ENCODE peak calls at places on chromosomes 13 and 19, in seven cellular contexts. One of them, this sample, is unnamed. For H3K4me1, the result is how much of the 10 kb centered on the place peaks cover.

GRCh38 chr13:31890946-31891345 is 140.6 kb upstream of the FRY start:
- DNase-seq in A549: no peak
- DNase-seq in mammary epithelial cell: no peak
- DNase-seq in K562: no peak
- DNase-seq in heart left ventricle: no peak
- DNase-seq in pancreas: no peak
- DNase-seq in tibial artery: no peak
- DNase-seq in this sample: no peak

GRCh38 chr19:39082745-39083598 is 1.2 kb upstream of the ACP7 start:
- DNase-seq in A549: no peak
- DNase-seq in mammary epithelial cell: peak
- DNase-seq in K562: no peak
- DNase-seq in heart left ventricle: no peak
- DNase-seq in pancreas: no peak
- DNase-seq in tibial artery: no peak
- DNase-seq in this sample: no peak

GRCh38 chr19:31648347-31648746 is 299.1 kb upstream of the TSHZ3 start:
- DNase-seq in A549: no peak
- DNase-seq in mammary epithelial cell: peak
- DNase-seq in K562: no peak
- DNase-seq in heart left ventricle: no peak
- DNase-seq in pancreas: no peak
- DNase-seq in tibial artery: no peak
- DNase-seq in this sample: no peak

GRCh38 chr13:53028637-53029121 is at the start of gene OLFM4:
- DNase-seq in A549: no peak
- DNase-seq in mammary epithelial cell: no peak
- DNase-seq in K562: no peak
- DNase-seq in heart left ventricle: no peak
- DNase-seq in pancreas: peak
- DNase-seq in tibial artery: no peak
- DNase-seq in this sample: no peak

GRCh38 chr19:15200575-15201364 is at the start of gene NOTCH3:
- DNase-seq in A549: no peak
- DNase-seq in mammary epithelial cell: no peak
- DNase-seq in K562: peak
- DNase-seq in heart left ventricle: no peak
- DNase-seq in pancreas: peak
- DNase-seq in tibial artery: no peak
- DNase-seq in this sample: no peak

GRCh38 chr19:7312816-7313215 is 18.6 kb upstream of the INSR start:
- DNase-seq in A549: no peak
- DNase-seq in mammary epithelial cell: no peak
- DNase-seq in K562: no peak
- DNase-seq in heart left ventricle: no peak
- DNase-seq in pancreas: no peak
- DNase-seq in tibial artery: no peak
- DNase-seq in this sample: no peak

GRCh38 chr13:113026391-113026910 is 57.4 kb downstream of the MCF2L start:
- DNase-seq in A549: no peak
- DNase-seq in mammary epithelial cell: no peak
- DNase-seq in K562: no peak
- DNase-seq in heart left ventricle: no peak
- DNase-seq in pancreas: no peak
- DNase-seq in tibial artery: no peak
- DNase-seq in this sample: no peak

GRCh38 chr13:73535341-73535740 is 476.5 kb downstream of the KLF5 start:
- DNase-seq in A549: no peak
- DNase-seq in mammary epithelial cell: no peak
- DNase-seq in K562: no peak
- DNase-seq in heart left ventricle: no peak
- DNase-seq in pancreas: no peak
- DNase-seq in tibial artery: no peak
- DNase-seq in this sample: no peak

GRCh38 chr13:22077205-22077683 is 406.4 kb downstream of the FGF9 start:
- DNase-seq in A549: no peak
- DNase-seq in mammary epithelial cell: no peak
- DNase-seq in K562: no peak
- DNase-seq in heart left ventricle: no peak
- DNase-seq in pancreas: no peak
- DNase-seq in tibial artery: no peak
- DNase-seq in this sample: no peak

GRCh38 chr13:19818223-19818842 is 35.6 kb upstream of the PSPC1 start:
- DNase-seq in A549: peak
- DNase-seq in mammary epithelial cell: no peak
- DNase-seq in K562: peak
- DNase-seq in heart left ventricle: peak
- DNase-seq in pancreas: peak
- DNase-seq in tibial artery: no peak
- DNase-seq in this sample: no peak

GRCh38 chr13:32309812-32310706 is 5.1 kb downstream of the ZAR1L start:
- DNase-seq in A549: peak
- DNase-seq in mammary epithelial cell: peak
- DNase-seq in K562: peak
- DNase-seq in heart left ventricle: no peak
- DNase-seq in pancreas: peak
- DNase-seq in tibial artery: no peak
- DNase-seq in this sample: peak

GRCh38 chr19:10286803-10287737 is at the start of gene ICAM4:
- DNase-seq in A549: no peak
- DNase-seq in mammary epithelial cell: no peak
- DNase-seq in K562: peak
- DNase-seq in heart left ventricle: peak
- DNase-seq in pancreas: no peak
- DNase-seq in tibial artery: peak
- DNase-seq in this sample: peak

DNA sequence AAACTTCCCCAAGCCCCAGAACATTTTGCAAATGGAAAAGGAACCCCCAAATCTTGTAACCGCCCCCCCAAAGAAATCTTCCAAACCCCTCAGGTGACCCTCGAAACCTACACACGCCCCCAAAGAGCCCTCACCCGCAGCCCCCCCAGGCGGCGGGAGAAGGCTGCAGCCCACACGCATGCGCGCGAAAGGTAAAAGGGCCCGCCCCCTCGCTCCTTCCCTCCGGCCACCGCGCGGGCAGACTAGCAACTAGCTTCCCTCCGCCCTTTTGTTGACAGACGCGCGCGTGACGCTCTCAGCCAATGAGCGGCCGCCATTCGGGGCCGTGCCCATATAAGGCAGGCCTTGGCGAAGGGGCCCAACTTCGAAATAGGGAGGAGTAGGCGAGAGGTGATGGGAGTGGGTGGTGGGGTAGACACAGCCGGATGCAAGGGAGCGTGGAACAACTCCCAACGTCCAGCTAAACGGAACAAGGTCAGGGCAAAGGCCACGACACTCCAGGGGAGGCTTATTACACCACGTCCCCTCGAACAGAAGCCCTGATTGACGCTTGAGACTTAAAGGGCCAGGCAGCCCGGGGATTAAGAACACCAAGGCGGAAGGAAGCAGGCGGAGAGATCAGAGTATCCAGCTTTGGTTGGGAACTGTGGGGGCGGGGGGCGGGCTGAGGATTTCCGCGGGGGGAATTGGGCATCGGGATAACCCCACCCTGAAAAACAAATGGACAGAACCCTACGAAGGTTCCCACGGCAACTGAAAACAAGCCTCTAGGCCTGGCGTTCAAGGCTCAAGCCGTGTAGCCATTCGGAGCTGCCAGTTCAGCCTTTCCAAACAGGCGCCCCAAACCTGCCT is 13.3 kb downstream of the FBXO46 start:
- DNase-seq in A549: peak
- DNase-seq in mammary epithelial cell: peak
- DNase-seq in K562: peak
- DNase-seq in heart left ventricle: peak
- DNase-seq in pancreas: peak
- DNase-seq in tibial artery: peak
- DNase-seq in this sample: peak
- TF ChIP-seq CTCF in A549: no peak
- TF ChIP-seq CTCF in mammary epithelial cell: peak
- TF ChIP-seq CTCF in K562: peak
- TF ChIP-seq CTCF in heart left ventricle: peak
- TF ChIP-seq CTCF in pancreas: no peak
- TF ChIP-seq CTCF in tibial artery: peak
- TF ChIP-seq CTCF in this sample: peak

GRCh38 chr19:44857837-44858236 is 11.7 kb downstream of the NECTIN2 start:
- DNase-seq in A549: no peak
- DNase-seq in mammary epithelial cell: no peak
- DNase-seq in K562: no peak
- DNase-seq in heart left ventricle: peak
- DNase-seq in pancreas: no peak
- DNase-seq in tibial artery: no peak
- DNase-seq in this sample: no peak
- H3K4me1 ChIP-seq in A549: under half
- H3K4me1 ChIP-seq in mammary epithelial cell: under half
- H3K4me1 ChIP-seq in K562: under half
- H3K4me1 ChIP-seq in heart left ventricle: under half
- H3K4me1 ChIP-seq in pancreas: under half
- H3K4me1 ChIP-seq in tibial artery: under half
- H3K4me1 ChIP-seq in this sample: under half

DNA sequence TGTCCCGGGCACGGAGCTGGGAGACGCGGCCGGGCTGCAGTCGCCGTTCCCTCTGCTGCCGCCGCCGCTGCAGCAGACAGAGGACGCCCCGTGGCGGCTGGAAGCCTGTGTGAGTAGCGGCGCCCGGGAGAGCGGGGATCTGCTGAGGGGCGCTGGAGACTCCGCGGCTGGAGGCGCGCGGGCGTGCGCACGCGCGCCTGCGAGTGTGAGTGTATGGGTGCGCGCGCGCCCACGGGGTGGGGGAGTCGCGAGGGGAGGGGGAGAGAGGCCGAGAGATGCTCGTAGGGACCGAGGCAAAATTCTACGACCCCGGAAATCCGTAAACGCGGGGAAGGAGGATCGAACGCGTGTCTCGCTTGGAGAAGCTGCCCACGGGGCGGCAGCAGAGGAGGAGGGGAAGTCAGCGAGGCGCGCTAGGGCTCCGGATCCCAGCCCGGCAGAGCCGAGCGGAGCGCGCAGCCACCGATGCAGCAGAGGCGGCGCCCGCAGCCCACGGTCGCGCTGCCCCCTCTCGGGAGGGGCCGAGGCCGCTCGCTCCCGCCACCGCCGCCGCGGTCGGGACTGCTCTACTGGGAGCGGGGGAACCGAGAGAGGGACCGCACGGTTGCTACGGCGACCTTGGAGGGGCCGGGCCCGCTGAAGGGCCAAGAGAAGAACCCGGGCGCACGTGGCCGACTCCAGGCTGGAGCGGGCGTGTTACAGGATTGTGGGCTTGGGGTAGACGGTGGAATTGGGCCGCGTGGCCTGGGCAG is at the start of gene ENOX1:
- DNase-seq in A549: peak
- DNase-seq in mammary epithelial cell: peak
- DNase-seq in K562: no peak
- DNase-seq in heart left ventricle: peak
- DNase-seq in pancreas: peak
- DNase-seq in tibial artery: peak
- DNase-seq in this sample: peak
- TF ChIP-seq CTCF in A549: peak
- TF ChIP-seq CTCF in mammary epithelial cell: no peak
- TF ChIP-seq CTCF in K562: no peak
- TF ChIP-seq CTCF in heart left ventricle: peak
- TF ChIP-seq CTCF in pancreas: no peak
- TF ChIP-seq CTCF in tibial artery: no peak
- TF ChIP-seq CTCF in this sample: peak

GRCh38 chr19:55251296-55252081 is 7.3 kb downstream of the PPP6R1 start:
- DNase-seq in A549: no peak
- DNase-seq in mammary epithelial cell: no peak
- DNase-seq in K562: no peak
- DNase-seq in heart left ventricle: peak
- DNase-seq in pancreas: no peak
- DNase-seq in tibial artery: no peak
- DNase-seq in this sample: no peak

GRCh38 chr19:55254625-55254977 is 4.2 kb downstream of the PPP6R1 start:
- DNase-seq in A549: no peak
- DNase-seq in mammary epithelial cell: no peak
- DNase-seq in K562: no peak
- DNase-seq in heart left ventricle: no peak
- DNase-seq in pancreas: no peak
- DNase-seq in tibial artery: no peak
- DNase-seq in this sample: no peak

GRCh38 chr19:55253264-55253663 is 5.6 kb downstream of the PPP6R1 start:
- DNase-seq in A549: no peak
- DNase-seq in mammary epithelial cell: no peak
- DNase-seq in K562: no peak
- DNase-seq in heart left ventricle: no peak
- DNase-seq in pancreas: no peak
- DNase-seq in tibial artery: no peak
- DNase-seq in this sample: no peak

GRCh38 chr19:55253842-55254624 is 4.8 kb downstream of the PPP6R1 start:
- DNase-seq in A549: no peak
- DNase-seq in mammary epithelial cell: no peak
- DNase-seq in K562: no peak
- DNase-seq in heart left ventricle: no peak
- DNase-seq in pancreas: no peak
- DNase-seq in tibial artery: no peak
- DNase-seq in this sample: no peak

DNA sequence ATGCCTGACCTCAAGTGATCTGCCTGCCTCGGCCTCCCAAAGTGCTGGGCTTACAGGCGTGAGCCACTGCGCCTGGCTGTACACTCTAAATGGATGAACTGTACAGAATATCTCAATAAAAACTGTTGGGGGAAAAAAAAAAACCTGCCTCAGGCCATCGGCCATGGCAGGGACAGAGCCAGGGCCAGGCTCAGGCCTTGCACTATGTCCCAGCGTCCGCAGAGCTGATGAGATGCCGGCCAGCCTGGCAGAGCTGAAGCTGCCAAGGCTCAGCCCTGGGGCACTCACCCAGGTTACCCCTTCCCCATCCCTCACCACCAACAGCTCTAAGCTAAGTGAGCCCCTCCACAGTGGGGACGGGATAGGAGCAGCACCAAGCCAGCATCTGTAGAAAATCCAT is 6.1 kb downstream of the PPP6R1 start:
- DNase-seq in A549: no peak
- DNase-seq in mammary epithelial cell: no peak
- DNase-seq in K562: no peak
- DNase-seq in heart left ventricle: no peak
- DNase-seq in pancreas: no peak
- DNase-seq in tibial artery: no peak
- DNase-seq in this sample: no peak
- H3K4me1 ChIP-seq in A549: under half
- H3K4me1 ChIP-seq in mammary epithelial cell: under half
- H3K4me1 ChIP-seq in K562: under half
- H3K4me1 ChIP-seq in heart left ventricle: half or more
- H3K4me1 ChIP-seq in pancreas: under half
- H3K4me1 ChIP-seq in tibial artery: half or more
- H3K4me1 ChIP-seq in this sample: under half

This sample was measured in uterus.